ENCODE peak calls at places on chromosomes 2 and 18, in four cellular contexts. N, A, K and H are unnamed samples.

GRCh38 chr2:158034198-158034831 is 67.4 kb upstream of the UPP2 start:
- DNase-seq in N (peak; percentile 68), A (peak; percentile 66), K (peak; percentile 47), H (no peak)

GRCh38 chr2:20745924-20746555 is 76.9 kb downstream of the LDAH start:
- DNase-seq in N (no peak), A (no peak), K (peak; percentile 58), H (no peak)

GRCh38 chr2:231425291-231425810 is 29.8 kb downstream of the B3GNT7 start:
- DNase-seq in N (no peak), A (no peak), K (no peak), H (no peak)

GRCh38 chr18:12907258-12907925 is 23.4 kb upstream of the PTPN2 start:
- DNase-seq in N (no peak), A (peak; percentile 29), K (no peak), H (no peak)

GRCh38 chr2:56287974-56288373 is 104.2 kb downstream of the CCDC85A start:
- DNase-seq in N (no peak), A (peak; percentile 61), K (peak; percentile 2), H (no peak)

GRCh38 chr2:31319391-31320175 is 85.6 kb downstream of the EHD3 start:
- DNase-seq in N (no peak), A (peak; percentile 83), K (no peak), H (no peak)

GRCh38 chr2:148989882-148990493 is 48.5 kb upstream of the LYPD6B start:
- DNase-seq in N (peak; percentile 80), A (peak; percentile 87), K (peak; percentile 50), H (no peak)

GRCh38 chr2:46796031-46796430 is 119.6 kb downstream of the MCFD2 start:
- DNase-seq in N (no peak), A (no peak), K (no peak), H (no peak)

GRCh38 chr2:197931661-197932312 is 127.4 kb downstream of the PLCL1 start:
- DNase-seq in N (no peak), A (peak; percentile 85), K (no peak), H (no peak)

GRCh38 chr2:32559136-32559535 is 68.7 kb upstream of the TTC27 start:
- DNase-seq in N (peak; percentile 22), A (peak; percentile 47), K (no peak), H (peak; percentile 89)

GRCh38 chr18:23453657-23454011 is 547 bp downstream of the RIOK3 start:
- DNase-seq in N (no peak), A (peak; percentile 78), K (no peak), H (no peak)

GRCh38 chr2:211351998-211352397 is 795.6 kb downstream of the CPS1 start:
- DNase-seq in N (no peak), A (no peak), K (no peak), H (peak; percentile 7)

GRCh38 chr2:46266134-46266533 is 31.1 kb upstream of the EPAS1 start:
- DNase-seq in N (no peak), A (no peak), K (no peak), H (no peak)

GRCh38 chr2:117269574-117269973 is 544.9 kb upstream of the DDX18 start:
- DNase-seq in N (no peak), A (no peak), K (no peak), H (no peak)